ENCODE peak calls at places on chromosomes 16 and 17, in ten cellular contexts. Q, B, I, N, O, V, L, M, A and T are unnamed samples.

GRCh38 chr17:77831497-77832179 is 126.9 kb upstream of the TNRC6C start:
- DNase-seq in O (peak), A (no peak), M (peak), L (no peak), Q (peak), B (no peak), I (no peak), N (peak), V (no peak), T (no peak)

GRCh38 chr16:84209989-84210388 is 19.0 kb downstream of the ADAD2 start:
- DNase-seq in I (no peak), Q (no peak), V (no peak), N (no peak), B (no peak), A (no peak), L (no peak), M (no peak), O (no peak), T (peak)

GRCh38 chr16:83418565-83418964 is 389.2 kb upstream of the HSBP1 start:
- DNase-seq in Q (no peak), A (no peak), L (no peak), M (no peak), I (no peak), N (no peak), V (no peak), O (no peak), B (no peak), T (no peak)

GRCh38 chr16:86939609-86940008 is 361.3 kb downstream of the FOXL1 start:
- DNase-seq in I (no peak), N (no peak), L (no peak), Q (no peak), O (no peak), A (no peak), V (no peak), M (no peak), B (no peak), T (no peak)

GRCh38 chr17:66373944-66374817 is 71.8 kb downstream of the PRKCA start:
- DNase-seq in M (no peak), A (peak), B (no peak), O (no peak), I (peak), L (peak), V (no peak), N (peak), Q (no peak), T (peak)

GRCh38 chr17:33949100-33949499 is 306.0 kb upstream of the CCL2 start:
- DNase-seq in A (no peak), B (peak), M (no peak), N (no peak), Q (no peak), V (no peak), I (no peak), L (peak), O (no peak), T (no peak)

GRCh38 chr17:82497483-82498405 is 21.8 kb upstream of the FOXK2 start:
- DNase-seq in B (peak), A (peak), O (peak), V (no peak), I (peak), Q (peak), M (peak), N (peak), L (peak), T (peak)

GRCh38 chr17:7502987-7503386 is 18.8 kb downstream of the POLR2A start:
- DNase-seq in Q (no peak), M (no peak), L (no peak), I (no peak), B (no peak), V (no peak), A (no peak), O (no peak), N (no peak), T (peak)

GRCh38 chr17:78665952-78666920 is 89.0 kb upstream of the DNAH17 start:
- DNase-seq in Q (no peak), A (no peak), L (no peak), V (no peak), B (no peak), N (peak), I (no peak), O (no peak), M (peak), T (peak)

GRCh38 chr17:50275279-50275678 is 1.0 kb downstream of the TMEM92 start:
- DNase-seq in L (no peak), N (no peak), O (no peak), Q (no peak), I (no peak), V (no peak), B (no peak), A (no peak), M (peak), T (no peak)

GRCh38 chr17:21042434-21043295 is at the start of gene USP22:
- DNase-seq in Q (no peak), N (no peak), B (no peak), V (no peak), O (no peak), I (no peak), A (no peak), M (peak), L (peak), T (peak)

GRCh38 chr16:46632778-46633733 is 11.9 kb upstream of the SHCBP1 start:
- DNase-seq in B (no peak), L (peak), Q (no peak), I (no peak), O (no peak), A (no peak), M (no peak), V (no peak), N (no peak), T (no peak)

GRCh38 chr17:48059125-48059668 is 11.0 kb downstream of the NFE2L1 start:
- DNase-seq in Q (no peak), N (no peak), B (no peak), I (no peak), M (no peak), A (no peak), V (no peak), L (no peak), O (no peak), T (no peak)

GRCh38 chr16:3020247-3020603 is at the start of gene TNFRSF12A:
- DNase-seq in O (peak), N (peak), L (peak), A (peak), Q (peak), I (peak), B (peak), M (peak), V (peak), T (peak)
- TF ChIP-seq CTCF in O (no peak), N (no peak), L (no peak), A (no peak), Q (no peak), I (no peak), B (no peak), M (no peak), V (no peak), T (no peak)

GRCh38 chr17:75654176-75654575 is 12.8 kb downstream of the RECQL5 start:
- DNase-seq in N (peak), B (no peak), V (no peak), I (no peak), O (peak), L (no peak), M (no peak), Q (peak), A (no peak), T (no peak)
- TF ChIP-seq CTCF in N (no peak), B (no peak), V (no peak), I (peak), O (peak), L (no peak), M (no peak), Q (no peak), A (no peak), T (no peak)

DNA sequence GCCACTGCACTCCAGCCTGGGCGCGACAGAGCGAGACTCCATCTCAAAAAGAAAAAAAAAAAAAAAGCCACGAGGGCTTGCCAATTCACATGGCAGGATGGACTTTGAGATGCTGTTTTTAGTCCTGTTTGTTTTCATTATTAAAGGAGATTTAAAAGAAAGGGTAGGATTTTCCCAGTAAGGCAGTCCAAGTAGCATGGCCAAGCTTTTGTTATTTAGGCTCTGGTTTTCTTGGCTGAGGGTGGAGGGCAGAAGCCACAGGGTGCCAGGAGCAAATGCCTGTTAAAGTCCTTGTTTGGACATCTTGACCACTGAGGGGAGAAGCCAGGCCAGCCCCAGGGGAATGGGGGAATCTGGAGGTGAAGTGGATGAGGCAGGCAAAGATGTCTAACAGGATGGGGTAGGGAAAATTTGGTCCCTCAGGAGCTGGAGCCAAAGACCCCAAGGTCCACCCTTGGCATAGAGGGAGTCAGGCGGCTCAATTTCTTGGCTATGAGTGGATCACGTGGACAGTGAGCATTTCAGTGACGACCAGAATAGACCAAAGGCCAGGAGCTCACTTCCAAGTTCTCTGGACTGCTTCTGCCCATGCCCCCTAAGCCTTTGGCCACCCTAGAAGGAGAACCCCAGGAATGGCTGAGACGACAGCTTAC is 20.8 kb upstream of the PLLP start:
- DNase-seq in N (no peak), O (no peak), V (peak), L (no peak), Q (no peak), M (no peak), A (no peak), I (no peak), B (peak), T (no peak)
- TF ChIP-seq CTCF in N (no peak), O (no peak), V (no peak), L (no peak), Q (no peak), M (no peak), A (no peak), I (no peak), B (no peak), T (no peak)

DNA sequence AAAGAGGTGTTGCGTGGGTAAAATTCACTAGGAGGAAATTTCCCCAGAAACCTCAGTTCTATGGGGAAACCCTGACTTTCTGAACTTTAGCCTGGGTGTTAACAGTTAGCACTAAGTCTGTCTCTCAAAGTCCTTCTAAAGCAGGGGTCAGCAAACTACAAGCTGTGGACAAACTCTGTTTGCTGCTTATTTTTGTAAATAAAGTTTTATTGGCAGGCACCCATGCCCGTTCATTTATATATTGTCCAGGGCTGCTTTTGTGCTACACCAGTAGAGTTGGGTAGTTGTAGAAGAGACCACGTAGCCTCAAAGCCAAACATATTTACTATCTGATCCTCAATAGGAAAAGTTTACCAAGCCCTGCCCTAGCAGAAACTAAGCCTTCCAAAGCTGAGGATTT is 159.7 kb downstream of the USP31 start:
- DNase-seq in O (no peak), M (no peak), Q (no peak), L (no peak), B (no peak), V (no peak), I (no peak), N (no peak), A (no peak), T (no peak)
- TF ChIP-seq CTCF in O (no peak), M (no peak), Q (no peak), L (no peak), B (no peak), V (no peak), I (no peak), N (no peak), A (no peak), T (no peak)

DNA sequence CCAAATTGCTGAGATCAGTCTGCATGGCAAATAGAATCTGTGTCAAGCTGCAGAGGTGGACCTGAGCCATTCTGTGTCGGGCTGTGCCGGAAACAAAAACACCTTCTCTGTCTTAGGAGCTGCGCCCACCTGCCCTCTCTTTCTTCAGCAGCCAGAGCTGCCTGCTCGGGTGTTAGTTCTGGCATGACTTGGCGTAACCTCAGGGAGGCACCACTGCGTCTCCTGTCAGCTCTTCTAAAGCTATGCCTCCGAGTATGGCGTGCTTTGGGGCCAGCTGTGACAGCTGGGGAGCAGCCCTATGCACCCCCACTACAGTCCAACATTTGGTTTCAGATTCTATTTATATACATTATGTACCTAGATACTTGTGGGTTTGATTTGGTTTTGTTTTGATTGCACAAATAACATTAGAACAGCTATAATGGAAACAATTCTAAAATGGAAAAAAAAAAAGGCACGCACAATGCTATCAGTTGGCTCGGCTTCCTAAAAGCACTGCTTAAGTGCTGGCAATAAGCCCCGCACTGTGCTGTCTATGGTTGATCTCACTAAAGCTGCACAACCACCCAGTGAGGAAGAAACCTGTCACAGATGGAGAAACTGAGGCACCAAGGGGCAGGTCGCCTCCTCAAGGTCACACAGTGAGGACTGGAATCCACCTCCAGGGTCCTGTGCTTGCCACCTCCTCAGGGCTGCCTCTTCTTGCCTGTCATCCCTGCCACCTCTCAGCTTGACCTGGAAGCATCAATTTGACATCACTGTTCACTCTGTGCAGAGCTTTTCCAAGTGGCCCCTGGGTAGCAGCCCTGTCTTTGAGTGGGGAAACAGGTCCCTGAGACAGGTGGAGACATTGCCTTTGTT is 18.7 kb upstream of the ADGRG1 start:
- DNase-seq in O (peak), Q (no peak), M (no peak), L (no peak), I (no peak), A (peak), V (no peak), N (peak), B (peak), T (peak)
- TF ChIP-seq CTCF in O (peak), Q (peak), M (peak), L (no peak), I (peak), A (no peak), V (no peak), N (peak), B (no peak), T (no peak)

GRCh38 chr17:8985054-8985701 is 19.7 kb upstream of the PIK3R5 start:
- DNase-seq in V (no peak), N (no peak), I (no peak), L (no peak), Q (no peak), O (no peak), M (no peak), A (no peak), B (no peak), T (peak)

GRCh38 chr17:8988263-8988662 is 22.8 kb upstream of the PIK3R5 start:
- DNase-seq in V (no peak), B (no peak), O (no peak), Q (no peak), M (no peak), L (no peak), N (no peak), A (no peak), I (no peak), T (no peak)

GRCh38 chr17:8991514-8992285 is 26.2 kb upstream of the PIK3R5 start:
- DNase-seq in N (peak), V (peak), B (peak), I (peak), A (peak), O (peak), Q (peak), M (peak), L (peak), T (peak)

GRCh38 chr17:8981443-8981842 is 15.9 kb upstream of the PIK3R5 start:
- DNase-seq in M (no peak), O (no peak), V (no peak), I (no peak), Q (no peak), A (no peak), L (no peak), N (no peak), B (no peak), T (no peak)

GRCh38 chr17:8986295-8986694 is 20.8 kb upstream of the PIK3R5 start:
- DNase-seq in B (no peak), L (no peak), N (no peak), I (no peak), Q (no peak), M (no peak), O (no peak), V (no peak), A (no peak), T (no peak)
- TF ChIP-seq CTCF in B (no peak), L (no peak), N (peak), I (no peak), Q (no peak), M (no peak), O (no peak), V (no peak), A (no peak), T (no peak)